ENCODE peak calls at places on chromosome X, in seven cellular contexts. R is A549, B is tibial artery, M is foreskin fibroblast, F is astrocyte of the spinal cord, P is cardiac fibroblast, Q is HCT116. T is an unnamed sample.

GRCh38 chrX:130676861-130677260 is 226.1 kb downstream of the ENOX2 start:
- DNase-seq in R (no peak), B (no peak), M (no peak), P (no peak), Q (no peak), F (no peak), T (no peak)

GRCh38 chrX:9195199-9195880 is 161.4 kb upstream of the FAM9B start:
- DNase-seq in M (no peak), Q (no peak), B (no peak), P (no peak), R (no peak), F (no peak), T (no peak)

GRCh38 chrX:45781901-45782553 is 581.4 kb upstream of the DIPK2B start:
- DNase-seq in P (peak; percentile 80), F (peak; percentile 73), Q (no peak), B (no peak), R (peak; percentile 43), M (peak; percentile 86), T (no peak)

GRCh38 chrX:119391279-119391678 is 7.9 kb upstream of the SLC25A43 start:
- DNase-seq in M (peak; percentile 60), F (peak; percentile 27), R (peak; percentile 49), Q (peak; percentile 23), B (no peak), P (peak; percentile 57), T (no peak)

GRCh38 chrX:54495814-54496516 is at the start of gene FGD1:
- DNase-seq in M (peak; percentile 86), F (peak; percentile 62), P (peak; percentile 52), R (peak; percentile 82), Q (no peak), B (peak; percentile 58), T (no peak)

GRCh38 chrX:25295466-25295865 is 279.7 kb upstream of the ARX start:
- DNase-seq in P (no peak), R (no peak), B (no peak), F (no peak), Q (no peak), M (no peak), T (no peak)

GRCh38 chrX:79270401-79270800 is 96.7 kb downstream of the ITM2A start:
- DNase-seq in Q (no peak), M (peak; percentile 75), R (no peak), B (peak; percentile 23), F (no peak), P (no peak), T (peak; percentile 41)

GRCh38 chrX:78092296-78092695 is 11.8 kb upstream of the PGK1 start:
- DNase-seq in M (peak; percentile 79), R (no peak), F (peak; percentile 62), B (no peak), P (peak; percentile 66), Q (peak; percentile 54), T (no peak)

GRCh38 chrX:18877472-18877871 is 106.4 kb downstream of the PHKA2 start:
- DNase-seq in R (no peak), P (no peak), F (no peak), M (no peak), B (no peak), Q (no peak), T (no peak)

GRCh38 chrX:51192104-51192503 is 140.5 kb upstream of the NUDT10 start:
- DNase-seq in Q (no peak), P (no peak), R (no peak), M (no peak), B (no peak), F (no peak), T (no peak)

GRCh38 chrX:101759000-101759399 is 99.3 kb upstream of the ARMCX2 start:
- DNase-seq in R (peak; percentile 1), B (peak; percentile 21), Q (peak; percentile 24), P (peak; percentile 52), F (peak; percentile 43), M (peak; percentile 42), T (no peak)

GRCh38 chrX:69884210-69884609 is 165.5 kb downstream of the AWAT2 start:
- DNase-seq in F (no peak), Q (no peak), B (no peak), P (no peak), R (no peak), M (no peak), T (no peak)

GRCh38 chrX:110442631-110443030 is 84.0 kb downstream of the RTL9 start:
- DNase-seq in F (peak; percentile 28), R (peak; percentile 46), P (peak; percentile 18), Q (no peak), M (peak; percentile 46), B (no peak), T (no peak)

GRCh38 chrX:130498653-130499274 is 97.0 kb downstream of the RBMX2 start:
- DNase-seq in P (no peak), R (no peak), B (no peak), Q (no peak), F (no peak), M (no peak), T (no peak)

GRCh38 chrX:39972340-39972739 is 125.4 kb downstream of the BCOR start:
- DNase-seq in F (peak; percentile 22), P (peak; percentile 63), B (no peak), R (no peak), M (peak; percentile 54), Q (no peak), T (no peak)

GRCh38 chrX:79524642-79525041 is 157.5 kb upstream of the ITM2A start:
- DNase-seq in M (no peak), P (peak; percentile 0), R (no peak), F (no peak), B (no peak), Q (no peak), T (no peak)

GRCh38 chrX:68416592-68416991 is 16.7 kb downstream of the OPHN1 start:
- DNase-seq in R (no peak), B (no peak), P (peak; percentile 57), F (peak; percentile 29), Q (no peak), M (no peak), T (no peak)

GRCh38 chrX:53227224-53227765 is 2.3 kb upstream of the KDM5C start:
- DNase-seq in M (no peak), Q (no peak), B (no peak), F (no peak), R (no peak), P (no peak), T (no peak)

GRCh38 chrX:121851033-121851432 is 803.6 kb downstream of the GLUD2 start:
- DNase-seq in Q (no peak), R (no peak), M (peak; percentile 74), F (peak; percentile 58), B (no peak), P (peak; percentile 55), T (no peak)

GRCh38 chrX:120308558-120308957 is 2.7 kb downstream of the TMEM255A start:
- DNase-seq in M (peak; percentile 7), P (no peak), R (no peak), Q (no peak), B (no peak), F (peak; percentile 2), T (no peak)

GRCh38 chrX:40278340-40279090 is 180.8 kb upstream of the BCOR start:
- DNase-seq in B (no peak), P (no peak), F (peak; percentile 49), M (no peak), R (no peak), Q (no peak), T (no peak)

GRCh38 chrX:6738518-6739470 is 203.9 kb upstream of the VCX3A start:
- DNase-seq in B (no peak), R (no peak), M (no peak), F (no peak), P (no peak), Q (no peak), T (no peak)

GRCh38 chrX:123087326-123087725 is 96.8 kb upstream of the GRIA3 start:
- DNase-seq in B (no peak), R (no peak), F (no peak), Q (no peak), P (peak; percentile 64), M (peak; percentile 61), T (no peak)

GRCh38 chrX:72101597-72102037 is 30.1 kb downstream of the RTL5 start:
- DNase-seq in Q (no peak), R (no peak), M (no peak), F (no peak), B (no peak), P (no peak), T (peak; percentile 72)

GRCh38 chrX:110153900-110154299 is 151.0 kb downstream of the TMEM164 start:
- DNase-seq in R (no peak), M (no peak), B (no peak), P (no peak), Q (no peak), F (no peak), T (no peak)

GRCh38 chrX:129176710-129177109 is 346.6 kb downstream of the SMARCA1 start:
- DNase-seq in M (no peak), F (no peak), R (no peak), P (no peak), B (no peak), Q (no peak), T (no peak)

GRCh38 chrX:107542500-107542899 is 85.8 kb upstream of the PRPS1 start:
- DNase-seq in Q (peak; percentile 8), B (no peak), M (peak; percentile 37), R (no peak), P (peak; percentile 21), F (peak; percentile 27), T (no peak)
- TF ChIP-seq CTCF in Q (no peak), B (no peak), M (peak; percentile 9), R (no peak), P (peak; percentile 8), F (no peak), T (no peak)

GRCh38 chrX:80578518-80579105 is 158.4 kb downstream of the TENT5D start:
- DNase-seq in F (peak; percentile 3), B (no peak), Q (peak; percentile 10), M (peak; percentile 8), P (peak; percentile 42), R (no peak), T (no peak)
- TF ChIP-seq CTCF in F (peak; percentile 38), B (no peak), Q (peak; percentile 46), M (peak; percentile 33), P (peak; percentile 32), R (peak; percentile 48), T (peak; percentile 26)

GRCh38 chrX:15564981-15565579 is 35.7 kb downstream of the ACE2 start:
- DNase-seq in Q (peak; percentile 53), M (peak; percentile 70), B (peak; percentile 55), F (peak; percentile 55), P (peak; percentile 78), R (peak; percentile 13), T (peak; percentile 45)
- TF ChIP-seq CTCF in Q (peak; percentile 64), M (peak; percentile 42), B (peak; percentile 34), F (peak; percentile 62), P (peak; percentile 64), R (peak; percentile 67), T (peak; percentile 46)

DNA sequence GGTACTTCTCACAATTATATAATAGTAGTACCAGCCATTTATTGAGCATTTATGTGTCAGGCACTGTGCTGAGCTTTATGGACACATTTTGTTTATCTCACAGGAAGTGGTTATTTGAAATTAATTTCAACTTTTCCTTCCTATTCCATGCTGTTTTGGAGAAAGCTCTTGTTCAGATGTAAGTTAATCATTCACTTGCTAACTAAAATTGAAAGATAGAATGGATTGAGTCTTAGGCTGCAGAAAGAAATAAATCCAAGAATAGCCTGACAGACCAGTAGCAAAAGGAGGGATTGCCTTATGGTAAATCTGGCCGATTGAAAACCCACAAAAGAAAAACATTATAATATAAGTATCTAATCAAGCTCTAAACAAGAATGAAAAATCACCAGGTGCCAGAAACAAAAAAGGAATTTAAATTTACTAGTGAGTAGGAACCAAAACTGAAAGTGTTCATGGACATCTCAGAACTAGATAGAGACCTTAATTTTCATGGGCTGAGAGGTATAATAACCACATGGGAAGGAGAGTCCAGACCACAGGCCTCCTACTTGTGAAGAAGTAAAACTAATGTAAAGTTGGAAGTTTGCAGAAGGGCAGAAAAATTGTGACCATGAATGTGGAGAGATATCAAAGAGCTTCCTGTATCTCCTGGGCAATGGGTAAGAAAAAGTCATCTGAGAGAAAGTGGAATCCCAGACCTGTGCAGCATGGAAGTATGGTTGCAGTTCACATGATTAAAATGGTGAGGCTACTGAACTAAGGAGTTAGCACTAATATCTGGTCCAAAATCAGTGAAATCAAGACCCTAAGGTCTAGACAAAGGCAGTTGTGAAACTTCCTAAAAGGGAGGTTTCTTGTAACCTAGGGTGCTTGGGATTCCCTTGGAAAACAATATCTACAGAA is 38.0 kb downstream of the RADX start:
- DNase-seq in Q (no peak), M (no peak), F (no peak), P (no peak), R (no peak), B (no peak), T (no peak)
- TF ChIP-seq CTCF in Q (no peak), M (no peak), F (no peak), P (no peak), R (no peak), B (no peak), T (no peak)

T was measured in CD14-positive monocyte.